ENCODE peak calls at places on chromosomes 11 and 22, in seven cellular contexts. T, D, S, K, J, C and E are unnamed samples.

GRCh38 chr11:75403983-75404658 is 4.8 kb downstream of the RPS3 start:
- DNase-seq in T (no peak), D (no peak), S (no peak), K (no peak), J (no peak), C (no peak), E (no peak)

GRCh38 chr22:36457688-36458450 is 23.6 kb downstream of the TXN2 start:
- DNase-seq in T (peak; percentile 32), D (no peak), S (peak; percentile 83), K (peak; percentile 91), J (no peak), C (no peak), E (no peak)

GRCh38 chr11:117470576-117470975 is 142.9 kb downstream of the CEP164 start:
- DNase-seq in T (no peak), D (no peak), S (no peak), K (no peak), J (no peak), C (no peak), E (no peak)

GRCh38 chr11:119684361-119685072 is 44.5 kb downstream of the NECTIN1 start:
- DNase-seq in T (peak; percentile 57), D (no peak), S (no peak), K (peak; percentile 90), J (no peak), C (no peak), E (peak; percentile 49)

GRCh38 chr11:64619811-64620285 is 28.8 kb downstream of the SLC22A12 start:
- DNase-seq in T (peak; percentile 75), D (peak; percentile 46), S (peak; percentile 86), K (peak; percentile 50), J (no peak), C (no peak), E (no peak)

GRCh38 chr11:115330693-115331482 is 173.3 kb downstream of the CADM1 start:
- DNase-seq in T (no peak), D (no peak), S (no peak), K (no peak), J (no peak), C (no peak), E (no peak)

GRCh38 chr11:48114740-48115139 is 101.9 kb upstream of the OR4B1 start:
- DNase-seq in T (no peak), D (no peak), S (no peak), K (no peak), J (no peak), C (no peak), E (no peak)

GRCh38 chr11:117520201-117520600 is 192.5 kb downstream of the CEP164 start:
- DNase-seq in T (peak; percentile 10), D (no peak), S (no peak), K (no peak), J (no peak), C (no peak), E (no peak)

GRCh38 chr11:32615422-32615821 is 31.8 kb downstream of the EIF3M start:
- DNase-seq in T (peak; percentile 72), D (no peak), S (no peak), K (no peak), J (no peak), C (no peak), E (no peak)

GRCh38 chr22:30386608-30386959 is 627 bp downstream of the RNF215 start:
- DNase-seq in T (no peak), D (no peak), S (peak; percentile 74), K (no peak), J (no peak), C (peak; percentile 39), E (no peak)

GRCh38 chr11:68518191-68518590 is 57.6 kb downstream of the PPP6R3 start:
- DNase-seq in T (no peak), D (no peak), S (no peak), K (no peak), J (no peak), C (no peak), E (no peak)

GRCh38 chr22:24361976-24362646 is 65.3 kb upstream of the ADORA2A start:
- DNase-seq in T (no peak), D (no peak), S (no peak), K (no peak), J (no peak), C (no peak), E (no peak)

GRCh38 chr11:117959438-117960149 is 26.6 kb upstream of the IL10RA start:
- DNase-seq in T (no peak), D (no peak), S (no peak), K (no peak), J (no peak), C (no peak), E (no peak)

GRCh38 chr22:44341431-44342346 is 28.9 kb upstream of the SHISAL1 start:
- DNase-seq in T (peak; percentile 60), D (no peak), S (peak; percentile 86), K (no peak), J (no peak), C (no peak), E (no peak)